ENCODE peak calls at places on chromosomes 13 and 19, in six cellular contexts. Y is stimulated activated CD4-positive, alpha-beta T cell treated with anti-CD3 and anti-CD28 coated beads, Interleukin-4, amount 100 ng/mL, for 4 hours; G is amniotic epithelial cell; V is psoas muscle; F is HFFc6; M is NCI-H1436 treated with DMSO at 0.1 percent for 48 hours. A is an unnamed sample.
A peak's percentile ranks its signal among the peaks of the same experiment; 100 is the strongest.

GRCh38 chr19:38389101-38389925 is 816 bp downstream of the SPRED3 start:
- DNase-seq in F (peak; percentile 73), V (no peak), M (no peak), G (peak; percentile 68), Y (no peak), A (no peak)

GRCh38 chr19:2207991-2208860 is 27.9 kb downstream of the PLEKHJ1 start:
- DNase-seq in Y (no peak), F (peak; percentile 80), M (no peak), V (peak; percentile 76), G (peak; percentile 50), A (peak; percentile 22)

GRCh38 chr13:67095621-67096020 is 134.5 kb downstream of the PCDH9 start:
- DNase-seq in V (no peak), M (no peak), Y (no peak), G (peak; percentile 7), F (no peak), A (no peak)

GRCh38 chr19:29326351-29326750 is 113.4 kb upstream of the UQCRFS1 start:
- DNase-seq in F (no peak), G (no peak), V (no peak), Y (no peak), M (no peak), A (no peak)

GRCh38 chr13:76004411-76004810 is 368.3 kb downstream of the LMO7 start:
- DNase-seq in M (no peak), V (no peak), F (no peak), G (no peak), Y (no peak), A (no peak)

GRCh38 chr19:7871530-7872305 is 2.5 kb downstream of the PRR36 start:
- DNase-seq in M (peak; percentile 72), V (peak; percentile 86), F (peak; percentile 84), Y (peak; percentile 66), G (peak; percentile 79), A (peak; percentile 68)

GRCh38 chr13:26037302-26037701 is 14.5 kb downstream of the SHISA2 start:
- DNase-seq in M (no peak), V (no peak), F (no peak), G (no peak), Y (no peak), A (peak; percentile 66)

GRCh38 chr19:54674021-54674617 is 11.3 kb downstream of the LILRB4 start:
- DNase-seq in G (peak; percentile 15), Y (no peak), V (no peak), F (peak; percentile 17), M (no peak), A (peak; percentile 51)

GRCh38 chr13:93577105-93577504 is 350.5 kb downstream of the GPC6 start:
- DNase-seq in V (no peak), M (no peak), G (no peak), F (no peak), Y (no peak), A (no peak)

GRCh38 chr13:41059896-41060722 is 1.2 kb upstream of the WBP4 start:
- DNase-seq in Y (peak; percentile 76), F (peak; percentile 86), G (peak; percentile 93), V (peak; percentile 96), M (peak; percentile 30), A (peak; percentile 71)

GRCh38 chr13:25881136-25881926 is 170.5 kb downstream of the SHISA2 start:
- DNase-seq in G (peak; percentile 10), V (no peak), Y (no peak), F (no peak), M (no peak), A (peak; percentile 85)

GRCh38 chr19:11581740-11582139 is 4.3 kb upstream of the ACP5 start:
- DNase-seq in G (peak; percentile 36), V (no peak), F (no peak), M (no peak), Y (peak; percentile 40), A (peak; percentile 47)

GRCh38 chr19:32224371-32225244 is 120.8 kb upstream of the ZNF507 start:
- DNase-seq in Y (peak; percentile 66), G (peak; percentile 21), V (peak; percentile 78), M (no peak), F (peak; percentile 3), A (peak; percentile 9)

GRCh38 chr19:15154002-15154612 is 46.7 kb downstream of the NOTCH3 start:
- DNase-seq in G (peak; percentile 43), F (peak; percentile 33), Y (no peak), M (no peak), V (no peak), A (peak; percentile 65)

GRCh38 chr19:33403221-33403972 is 29.9 kb downstream of the CEBPG start:
- DNase-seq in M (no peak), G (no peak), Y (no peak), V (peak; percentile 55), F (no peak), A (no peak)

GRCh38 chr19:18908917-18909619 is 10.1 kb downstream of the COPE start:
- DNase-seq in M (no peak), F (no peak), Y (no peak), V (no peak), G (no peak), A (no peak)

GRCh38 chr19:4206818-4207484 is 22.4 kb upstream of the EBI3 start:
- DNase-seq in V (no peak), M (no peak), F (peak; percentile 49), Y (no peak), G (peak; percentile 40), A (peak; percentile 23)

GRCh38 chr13:34155931-34156607 is 338.1 kb downstream of the RFC3 start:
- DNase-seq in Y (no peak), G (peak; percentile 86), M (no peak), V (no peak), F (peak; percentile 83), A (no peak)

GRCh38 chr13:73230714-73231113 is 171.9 kb downstream of the KLF5 start:
- DNase-seq in M (no peak), Y (peak; percentile 3), F (no peak), V (no peak), G (peak; percentile 60), A (peak; percentile 88)

GRCh38 chr13:107864543-107865460 is 350.5 kb downstream of the LIG4 start:
- DNase-seq in G (peak; percentile 77), Y (no peak), M (peak; percentile 25), F (no peak), V (no peak), A (peak; percentile 41)

GRCh38 chr19:16890461-16891184 is 1.8 kb downstream of the F2RL3 start:
- DNase-seq in Y (no peak), G (no peak), V (no peak), F (no peak), M (no peak), A (no peak)

GRCh38 chr13:42275098-42275471 is 3.1 kb downstream of the AKAP11 start:
- DNase-seq in F (no peak), M (no peak), Y (no peak), V (no peak), G (peak; percentile 26), A (no peak)

GRCh38 chr19:50325310-50326100 is 3.7 kb downstream of the KCNC3 start:
- DNase-seq in V (peak; percentile 79), M (peak; percentile 79), Y (peak; percentile 76), G (peak; percentile 10), F (no peak), A (peak; percentile 78)

GRCh38 chr13:40941581-40941980 is 77.5 kb downstream of the ELF1 start:
- DNase-seq in V (no peak), G (no peak), M (no peak), Y (no peak), F (no peak), A (no peak)

GRCh38 chr19:38524369-38524768 is 90.9 kb downstream of the RYR1 start:
- DNase-seq in G (no peak), F (no peak), Y (no peak), V (no peak), M (no peak), A (no peak)

GRCh38 chr13:21405309-21405708 is 53.8 kb downstream of the ZDHHC20 start:
- DNase-seq in Y (no peak), F (no peak), M (no peak), V (no peak), G (no peak), A (no peak)

GRCh38 chr13:51970251-51970793 is 40.9 kb downstream of the ATP7B start:
- DNase-seq in Y (no peak), M (no peak), G (no peak), F (no peak), V (no peak), A (peak; percentile 77)

GRCh38 chr13:86725105-86725504 is 925.9 kb upstream of the SLITRK6 start:
- DNase-seq in V (no peak), Y (no peak), G (no peak), F (no peak), M (no peak), A (peak; percentile 5)

GRCh38 chr19:29491995-29492577 is 33.7 kb upstream of the VSTM2B start:
- DNase-seq in Y (no peak), M (no peak), F (no peak), V (no peak), G (no peak), A (no peak)

GRCh38 chr19:1847684-1848398 is 442 bp downstream of the REXO1 start:
- DNase-seq in M (no peak), G (peak; percentile 36), V (no peak), F (peak; percentile 63), Y (no peak), A (no peak)

GRCh38 chr13:20702530-20702929 is 969 bp upstream of the IL17D start:
- DNase-seq in F (no peak), G (no peak), V (no peak), Y (no peak), M (no peak), A (no peak)

GRCh38 chr19:13033244-13033643 is 38.0 kb downstream of the NFIX start:
- DNase-seq in Y (no peak), V (no peak), F (no peak), G (no peak), M (no peak), A (no peak)

GRCh38 chr13:24746618-24747247 is 17.2 kb upstream of the RNF17 start:
- DNase-seq in G (peak; percentile 15), F (no peak), Y (no peak), M (no peak), V (no peak), A (no peak)

GRCh38 chr13:110493161-110493593 is 68.3 kb downstream of the RAB20 start:
- DNase-seq in M (no peak), F (no peak), V (no peak), G (no peak), Y (no peak), A (no peak)

GRCh38 chr13:111245781-111246384 is 74.6 kb upstream of the TEX29 start:
- DNase-seq in V (no peak), F (no peak), Y (no peak), M (no peak), G (no peak), A (no peak)

GRCh38 chr19:33758541-33759013 is 38.1 kb upstream of the KCTD15 start:
- DNase-seq in Y (no peak), M (no peak), V (no peak), G (peak; percentile 4), F (no peak), A (no peak)

GRCh38 chr13:91491980-91492379 is 93.6 kb downstream of the GPC5 start:
- DNase-seq in M (no peak), Y (no peak), F (no peak), G (no peak), V (no peak), A (no peak)